ENCODE peak calls at places on chromosomes 1 and 21, in ten cellular contexts. One of them, this sample, is unnamed.

GRCh38 chr1:221101792-221102191 is 222.5 kb downstream of the HLX start:
- DNase-seq in T-helper 1 cell: no peak
- DNase-seq in left ventricle myocardium inferior: no peak
- DNase-seq in HFFc6: peak
- DNase-seq in ELF-1: no peak
- DNase-seq in SW480: no peak
- DNase-seq in right cardiac atrium: no peak
- DNase-seq in cerebellar cortex: no peak
- DNase-seq in stimulated activated CD8-positive, alpha-beta memory T cell treated with anti-CD3 and anti-CD28 coated beads, Interleukin-15, amount 100 ng/mL, for 24 hours: no peak
- DNase-seq in activated CD8-positive, alpha-beta memory T cell treated with anti-CD3 and anti-CD28 coated beads, Interleukin-2, amount 50 U/mL, for 4 hours: no peak
- DNase-seq in this sample: no peak

GRCh38 chr1:166840309-166841302 is 1.3 kb downstream of the POGK start:
- DNase-seq in T-helper 1 cell: no peak
- DNase-seq in left ventricle myocardium inferior: no peak
- DNase-seq in HFFc6: no peak
- DNase-seq in ELF-1: peak
- DNase-seq in SW480: no peak
- DNase-seq in right cardiac atrium: no peak
- DNase-seq in cerebellar cortex: peak
- DNase-seq in stimulated activated CD8-positive, alpha-beta memory T cell treated with anti-CD3 and anti-CD28 coated beads, Interleukin-15, amount 100 ng/mL, for 24 hours: no peak
- DNase-seq in activated CD8-positive, alpha-beta memory T cell treated with anti-CD3 and anti-CD28 coated beads, Interleukin-2, amount 50 U/mL, for 4 hours: no peak
- DNase-seq in this sample: peak

GRCh38 chr1:83011270-83011669 is 987.7 kb downstream of the TTLL7 start:
- DNase-seq in T-helper 1 cell: no peak
- DNase-seq in left ventricle myocardium inferior: no peak
- DNase-seq in HFFc6: no peak
- DNase-seq in ELF-1: no peak
- DNase-seq in SW480: no peak
- DNase-seq in right cardiac atrium: no peak
- DNase-seq in cerebellar cortex: no peak
- DNase-seq in stimulated activated CD8-positive, alpha-beta memory T cell treated with anti-CD3 and anti-CD28 coated beads, Interleukin-15, amount 100 ng/mL, for 24 hours: no peak
- DNase-seq in activated CD8-positive, alpha-beta memory T cell treated with anti-CD3 and anti-CD28 coated beads, Interleukin-2, amount 50 U/mL, for 4 hours: no peak
- DNase-seq in this sample: no peak

GRCh38 chr21:44987886-44988606 is 48.2 kb downstream of the SLX9 start:
- DNase-seq in T-helper 1 cell: no peak
- DNase-seq in left ventricle myocardium inferior: peak
- DNase-seq in HFFc6: no peak
- DNase-seq in ELF-1: no peak
- DNase-seq in SW480: no peak
- DNase-seq in right cardiac atrium: peak
- DNase-seq in cerebellar cortex: no peak
- DNase-seq in stimulated activated CD8-positive, alpha-beta memory T cell treated with anti-CD3 and anti-CD28 coated beads, Interleukin-15, amount 100 ng/mL, for 24 hours: no peak
- DNase-seq in activated CD8-positive, alpha-beta memory T cell treated with anti-CD3 and anti-CD28 coated beads, Interleukin-2, amount 50 U/mL, for 4 hours: peak
- DNase-seq in this sample: no peak

GRCh38 chr21:45546636-45547203 is 4.5 kb upstream of the SLC19A1 start:
- DNase-seq in T-helper 1 cell: no peak
- DNase-seq in left ventricle myocardium inferior: no peak
- DNase-seq in HFFc6: no peak
- DNase-seq in ELF-1: no peak
- DNase-seq in SW480: no peak
- DNase-seq in right cardiac atrium: no peak
- DNase-seq in cerebellar cortex: no peak
- DNase-seq in stimulated activated CD8-positive, alpha-beta memory T cell treated with anti-CD3 and anti-CD28 coated beads, Interleukin-15, amount 100 ng/mL, for 24 hours: no peak
- DNase-seq in activated CD8-positive, alpha-beta memory T cell treated with anti-CD3 and anti-CD28 coated beads, Interleukin-2, amount 50 U/mL, for 4 hours: no peak
- DNase-seq in this sample: no peak

GRCh38 chr1:35835398-35835797 is 27.6 kb downstream of the AGO4 start:
- DNase-seq in T-helper 1 cell: no peak
- DNase-seq in left ventricle myocardium inferior: no peak
- DNase-seq in HFFc6: no peak
- DNase-seq in ELF-1: peak
- DNase-seq in SW480: no peak
- DNase-seq in right cardiac atrium: no peak
- DNase-seq in cerebellar cortex: no peak
- DNase-seq in stimulated activated CD8-positive, alpha-beta memory T cell treated with anti-CD3 and anti-CD28 coated beads, Interleukin-15, amount 100 ng/mL, for 24 hours: no peak
- DNase-seq in activated CD8-positive, alpha-beta memory T cell treated with anti-CD3 and anti-CD28 coated beads, Interleukin-2, amount 50 U/mL, for 4 hours: no peak
- DNase-seq in this sample: no peak

GRCh38 chr1:184686540-184686939 is 68.1 kb downstream of the EDEM3 start:
- DNase-seq in T-helper 1 cell: no peak
- DNase-seq in left ventricle myocardium inferior: no peak
- DNase-seq in HFFc6: no peak
- DNase-seq in ELF-1: no peak
- DNase-seq in SW480: no peak
- DNase-seq in right cardiac atrium: peak
- DNase-seq in cerebellar cortex: no peak
- DNase-seq in stimulated activated CD8-positive, alpha-beta memory T cell treated with anti-CD3 and anti-CD28 coated beads, Interleukin-15, amount 100 ng/mL, for 24 hours: no peak
- DNase-seq in activated CD8-positive, alpha-beta memory T cell treated with anti-CD3 and anti-CD28 coated beads, Interleukin-2, amount 50 U/mL, for 4 hours: no peak
- DNase-seq in this sample: no peak

GRCh38 chr1:20666804-20667203 is 5.6 kb upstream of the DDOST start:
- DNase-seq in T-helper 1 cell: no peak
- DNase-seq in left ventricle myocardium inferior: no peak
- DNase-seq in HFFc6: no peak
- DNase-seq in ELF-1: no peak
- DNase-seq in SW480: peak
- DNase-seq in right cardiac atrium: no peak
- DNase-seq in cerebellar cortex: no peak
- DNase-seq in stimulated activated CD8-positive, alpha-beta memory T cell treated with anti-CD3 and anti-CD28 coated beads, Interleukin-15, amount 100 ng/mL, for 24 hours: no peak
- DNase-seq in activated CD8-positive, alpha-beta memory T cell treated with anti-CD3 and anti-CD28 coated beads, Interleukin-2, amount 50 U/mL, for 4 hours: no peak
- DNase-seq in this sample: no peak

GRCh38 chr1:8863138-8863537 is 15.3 kb downstream of the ENO1 start:
- DNase-seq in T-helper 1 cell: no peak
- DNase-seq in left ventricle myocardium inferior: no peak
- DNase-seq in HFFc6: no peak
- DNase-seq in ELF-1: no peak
- DNase-seq in SW480: no peak
- DNase-seq in right cardiac atrium: no peak
- DNase-seq in cerebellar cortex: no peak
- DNase-seq in stimulated activated CD8-positive, alpha-beta memory T cell treated with anti-CD3 and anti-CD28 coated beads, Interleukin-15, amount 100 ng/mL, for 24 hours: no peak
- DNase-seq in activated CD8-positive, alpha-beta memory T cell treated with anti-CD3 and anti-CD28 coated beads, Interleukin-2, amount 50 U/mL, for 4 hours: no peak
- DNase-seq in this sample: no peak

GRCh38 chr1:45134468-45134873 is 71.9 kb downstream of the ZSWIM5 start:
- DNase-seq in T-helper 1 cell: no peak
- DNase-seq in left ventricle myocardium inferior: no peak
- DNase-seq in HFFc6: no peak
- DNase-seq in ELF-1: no peak
- DNase-seq in SW480: peak
- DNase-seq in right cardiac atrium: no peak
- DNase-seq in cerebellar cortex: no peak
- DNase-seq in stimulated activated CD8-positive, alpha-beta memory T cell treated with anti-CD3 and anti-CD28 coated beads, Interleukin-15, amount 100 ng/mL, for 24 hours: no peak
- DNase-seq in activated CD8-positive, alpha-beta memory T cell treated with anti-CD3 and anti-CD28 coated beads, Interleukin-2, amount 50 U/mL, for 4 hours: no peak
- DNase-seq in this sample: no peak

GRCh38 chr21:36126166-36126565 is 8.7 kb upstream of the CBR3 start:
- DNase-seq in T-helper 1 cell: no peak
- DNase-seq in left ventricle myocardium inferior: no peak
- DNase-seq in HFFc6: no peak
- DNase-seq in ELF-1: no peak
- DNase-seq in SW480: no peak
- DNase-seq in right cardiac atrium: no peak
- DNase-seq in cerebellar cortex: no peak
- DNase-seq in stimulated activated CD8-positive, alpha-beta memory T cell treated with anti-CD3 and anti-CD28 coated beads, Interleukin-15, amount 100 ng/mL, for 24 hours: no peak
- DNase-seq in activated CD8-positive, alpha-beta memory T cell treated with anti-CD3 and anti-CD28 coated beads, Interleukin-2, amount 50 U/mL, for 4 hours: no peak
- DNase-seq in this sample: no peak

GRCh38 chr1:228798047-228798446 is 62.8 kb downstream of the RHOU start:
- DNase-seq in T-helper 1 cell: no peak
- DNase-seq in left ventricle myocardium inferior: no peak
- DNase-seq in HFFc6: no peak
- DNase-seq in ELF-1: no peak
- DNase-seq in SW480: no peak
- DNase-seq in right cardiac atrium: no peak
- DNase-seq in cerebellar cortex: no peak
- DNase-seq in stimulated activated CD8-positive, alpha-beta memory T cell treated with anti-CD3 and anti-CD28 coated beads, Interleukin-15, amount 100 ng/mL, for 24 hours: no peak
- DNase-seq in activated CD8-positive, alpha-beta memory T cell treated with anti-CD3 and anti-CD28 coated beads, Interleukin-2, amount 50 U/mL, for 4 hours: no peak
- DNase-seq in this sample: no peak

GRCh38 chr1:152745289-152745704 is 12.5 kb upstream of the KPRP start:
- DNase-seq in T-helper 1 cell: no peak
- DNase-seq in left ventricle myocardium inferior: no peak
- DNase-seq in HFFc6: peak
- DNase-seq in ELF-1: no peak
- DNase-seq in SW480: no peak
- DNase-seq in right cardiac atrium: no peak
- DNase-seq in cerebellar cortex: no peak
- DNase-seq in stimulated activated CD8-positive, alpha-beta memory T cell treated with anti-CD3 and anti-CD28 coated beads, Interleukin-15, amount 100 ng/mL, for 24 hours: no peak
- DNase-seq in activated CD8-positive, alpha-beta memory T cell treated with anti-CD3 and anti-CD28 coated beads, Interleukin-2, amount 50 U/mL, for 4 hours: no peak
- DNase-seq in this sample: no peak

GRCh38 chr1:169692766-169693460 is 18.5 kb downstream of the SELL start:
- DNase-seq in T-helper 1 cell: peak
- DNase-seq in left ventricle myocardium inferior: no peak
- DNase-seq in HFFc6: no peak
- DNase-seq in ELF-1: no peak
- DNase-seq in SW480: no peak
- DNase-seq in right cardiac atrium: no peak
- DNase-seq in cerebellar cortex: no peak
- DNase-seq in stimulated activated CD8-positive, alpha-beta memory T cell treated with anti-CD3 and anti-CD28 coated beads, Interleukin-15, amount 100 ng/mL, for 24 hours: no peak
- DNase-seq in activated CD8-positive, alpha-beta memory T cell treated with anti-CD3 and anti-CD28 coated beads, Interleukin-2, amount 50 U/mL, for 4 hours: no peak
- DNase-seq in this sample: no peak

GRCh38 chr1:188941986-188942385 is 1535.7 kb downstream of the BRINP3 start:
- DNase-seq in T-helper 1 cell: no peak
- DNase-seq in left ventricle myocardium inferior: no peak
- DNase-seq in HFFc6: no peak
- DNase-seq in ELF-1: no peak
- DNase-seq in SW480: no peak
- DNase-seq in right cardiac atrium: no peak
- DNase-seq in cerebellar cortex: no peak
- DNase-seq in stimulated activated CD8-positive, alpha-beta memory T cell treated with anti-CD3 and anti-CD28 coated beads, Interleukin-15, amount 100 ng/mL, for 24 hours: no peak
- DNase-seq in activated CD8-positive, alpha-beta memory T cell treated with anti-CD3 and anti-CD28 coated beads, Interleukin-2, amount 50 U/mL, for 4 hours: no peak
- DNase-seq in this sample: no peak

GRCh38 chr1:87273291-87273690 is 55.4 kb upstream of the LMO4 start:
- DNase-seq in T-helper 1 cell: no peak
- DNase-seq in left ventricle myocardium inferior: no peak
- DNase-seq in HFFc6: no peak
- DNase-seq in ELF-1: peak
- DNase-seq in SW480: no peak
- DNase-seq in right cardiac atrium: no peak
- DNase-seq in cerebellar cortex: no peak
- DNase-seq in stimulated activated CD8-positive, alpha-beta memory T cell treated with anti-CD3 and anti-CD28 coated beads, Interleukin-15, amount 100 ng/mL, for 24 hours: no peak
- DNase-seq in activated CD8-positive, alpha-beta memory T cell treated with anti-CD3 and anti-CD28 coated beads, Interleukin-2, amount 50 U/mL, for 4 hours: no peak
- DNase-seq in this sample: no peak

GRCh38 chr1:40944326-40944725 is 35.2 kb upstream of the CTPS1 start:
- DNase-seq in T-helper 1 cell: no peak
- DNase-seq in left ventricle myocardium inferior: no peak
- DNase-seq in HFFc6: peak
- DNase-seq in ELF-1: no peak
- DNase-seq in SW480: no peak
- DNase-seq in right cardiac atrium: peak
- DNase-seq in cerebellar cortex: no peak
- DNase-seq in stimulated activated CD8-positive, alpha-beta memory T cell treated with anti-CD3 and anti-CD28 coated beads, Interleukin-15, amount 100 ng/mL, for 24 hours: no peak
- DNase-seq in activated CD8-positive, alpha-beta memory T cell treated with anti-CD3 and anti-CD28 coated beads, Interleukin-2, amount 50 U/mL, for 4 hours: no peak
- DNase-seq in this sample: no peak

GRCh38 chr1:109765896-109766615 is 2.3 kb upstream of the EPS8L3 start:
- DNase-seq in T-helper 1 cell: no peak
- DNase-seq in left ventricle myocardium inferior: peak
- DNase-seq in HFFc6: no peak
- DNase-seq in ELF-1: no peak
- DNase-seq in SW480: no peak
- DNase-seq in right cardiac atrium: peak
- DNase-seq in cerebellar cortex: no peak
- DNase-seq in stimulated activated CD8-positive, alpha-beta memory T cell treated with anti-CD3 and anti-CD28 coated beads, Interleukin-15, amount 100 ng/mL, for 24 hours: no peak
- DNase-seq in activated CD8-positive, alpha-beta memory T cell treated with anti-CD3 and anti-CD28 coated beads, Interleukin-2, amount 50 U/mL, for 4 hours: peak
- DNase-seq in this sample: no peak

GRCh38 chr1:25083481-25084345 is 148.6 kb downstream of the SYF2 start:
- DNase-seq in T-helper 1 cell: no peak
- DNase-seq in left ventricle myocardium inferior: no peak
- DNase-seq in HFFc6: no peak
- DNase-seq in ELF-1: no peak
- DNase-seq in SW480: peak
- DNase-seq in right cardiac atrium: no peak
- DNase-seq in cerebellar cortex: no peak
- DNase-seq in stimulated activated CD8-positive, alpha-beta memory T cell treated with anti-CD3 and anti-CD28 coated beads, Interleukin-15, amount 100 ng/mL, for 24 hours: no peak
- DNase-seq in activated CD8-positive, alpha-beta memory T cell treated with anti-CD3 and anti-CD28 coated beads, Interleukin-2, amount 50 U/mL, for 4 hours: no peak
- DNase-seq in this sample: no peak

GRCh38 chr1:12047120-12047876 is 15.8 kb upstream of the TNFRSF8 start:
- DNase-seq in T-helper 1 cell: no peak
- DNase-seq in left ventricle myocardium inferior: no peak
- DNase-seq in HFFc6: no peak
- DNase-seq in ELF-1: no peak
- DNase-seq in SW480: no peak
- DNase-seq in right cardiac atrium: no peak
- DNase-seq in cerebellar cortex: no peak
- DNase-seq in stimulated activated CD8-positive, alpha-beta memory T cell treated with anti-CD3 and anti-CD28 coated beads, Interleukin-15, amount 100 ng/mL, for 24 hours: peak
- DNase-seq in activated CD8-positive, alpha-beta memory T cell treated with anti-CD3 and anti-CD28 coated beads, Interleukin-2, amount 50 U/mL, for 4 hours: peak
- DNase-seq in this sample: no peak

GRCh38 chr1:202656057-202656456 is 54.2 kb downstream of the SYT2 start:
- DNase-seq in T-helper 1 cell: no peak
- DNase-seq in left ventricle myocardium inferior: no peak
- DNase-seq in HFFc6: no peak
- DNase-seq in ELF-1: peak
- DNase-seq in SW480: no peak
- DNase-seq in right cardiac atrium: no peak
- DNase-seq in cerebellar cortex: peak
- DNase-seq in stimulated activated CD8-positive, alpha-beta memory T cell treated with anti-CD3 and anti-CD28 coated beads, Interleukin-15, amount 100 ng/mL, for 24 hours: no peak
- DNase-seq in activated CD8-positive, alpha-beta memory T cell treated with anti-CD3 and anti-CD28 coated beads, Interleukin-2, amount 50 U/mL, for 4 hours: no peak
- DNase-seq in this sample: no peak

GRCh38 chr1:222606757-222607156 is 11.1 kb upstream of the MIA3 start:
- DNase-seq in T-helper 1 cell: no peak
- DNase-seq in left ventricle myocardium inferior: no peak
- DNase-seq in HFFc6: no peak
- DNase-seq in ELF-1: no peak
- DNase-seq in SW480: no peak
- DNase-seq in right cardiac atrium: no peak
- DNase-seq in cerebellar cortex: no peak
- DNase-seq in stimulated activated CD8-positive, alpha-beta memory T cell treated with anti-CD3 and anti-CD28 coated beads, Interleukin-15, amount 100 ng/mL, for 24 hours: no peak
- DNase-seq in activated CD8-positive, alpha-beta memory T cell treated with anti-CD3 and anti-CD28 coated beads, Interleukin-2, amount 50 U/mL, for 4 hours: no peak
- DNase-seq in this sample: no peak

GRCh38 chr1:4634156-4634792 is 20.1 kb upstream of the AJAP1 start:
- DNase-seq in T-helper 1 cell: no peak
- DNase-seq in left ventricle myocardium inferior: no peak
- DNase-seq in HFFc6: no peak
- DNase-seq in ELF-1: no peak
- DNase-seq in SW480: no peak
- DNase-seq in right cardiac atrium: no peak
- DNase-seq in cerebellar cortex: no peak
- DNase-seq in stimulated activated CD8-positive, alpha-beta memory T cell treated with anti-CD3 and anti-CD28 coated beads, Interleukin-15, amount 100 ng/mL, for 24 hours: no peak
- DNase-seq in activated CD8-positive, alpha-beta memory T cell treated with anti-CD3 and anti-CD28 coated beads, Interleukin-2, amount 50 U/mL, for 4 hours: no peak
- DNase-seq in this sample: no peak

GRCh38 chr1:217562229-217562878 is 68.5 kb downstream of the GPATCH2 start:
- DNase-seq in T-helper 1 cell: no peak
- DNase-seq in left ventricle myocardium inferior: no peak
- DNase-seq in HFFc6: peak
- DNase-seq in ELF-1: no peak
- DNase-seq in SW480: peak
- DNase-seq in right cardiac atrium: no peak
- DNase-seq in cerebellar cortex: no peak
- DNase-seq in stimulated activated CD8-positive, alpha-beta memory T cell treated with anti-CD3 and anti-CD28 coated beads, Interleukin-15, amount 100 ng/mL, for 24 hours: no peak
- DNase-seq in activated CD8-positive, alpha-beta memory T cell treated with anti-CD3 and anti-CD28 coated beads, Interleukin-2, amount 50 U/mL, for 4 hours: no peak
- DNase-seq in this sample: no peak

GRCh38 chr1:76826072-76826827 is 41.0 kb upstream of the ST6GALNAC5 start:
- DNase-seq in T-helper 1 cell: no peak
- DNase-seq in left ventricle myocardium inferior: no peak
- DNase-seq in HFFc6: peak
- DNase-seq in ELF-1: no peak
- DNase-seq in SW480: no peak
- DNase-seq in right cardiac atrium: no peak
- DNase-seq in cerebellar cortex: no peak
- DNase-seq in stimulated activated CD8-positive, alpha-beta memory T cell treated with anti-CD3 and anti-CD28 coated beads, Interleukin-15, amount 100 ng/mL, for 24 hours: no peak
- DNase-seq in activated CD8-positive, alpha-beta memory T cell treated with anti-CD3 and anti-CD28 coated beads, Interleukin-2, amount 50 U/mL, for 4 hours: no peak
- DNase-seq in this sample: no peak

GRCh38 chr1:17091252-17091651 is 28.0 kb downstream of the PADI2 start:
- DNase-seq in T-helper 1 cell: no peak
- DNase-seq in left ventricle myocardium inferior: no peak
- DNase-seq in HFFc6: no peak
- DNase-seq in ELF-1: no peak
- DNase-seq in SW480: no peak
- DNase-seq in right cardiac atrium: no peak
- DNase-seq in cerebellar cortex: no peak
- DNase-seq in stimulated activated CD8-positive, alpha-beta memory T cell treated with anti-CD3 and anti-CD28 coated beads, Interleukin-15, amount 100 ng/mL, for 24 hours: no peak
- DNase-seq in activated CD8-positive, alpha-beta memory T cell treated with anti-CD3 and anti-CD28 coated beads, Interleukin-2, amount 50 U/mL, for 4 hours: no peak
- DNase-seq in this sample: no peak

GRCh38 chr1:72037745-72038343 is 244.5 kb downstream of the NEGR1 start:
- DNase-seq in T-helper 1 cell: no peak
- DNase-seq in left ventricle myocardium inferior: no peak
- DNase-seq in HFFc6: peak
- DNase-seq in ELF-1: no peak
- DNase-seq in SW480: peak
- DNase-seq in right cardiac atrium: no peak
- DNase-seq in cerebellar cortex: peak
- DNase-seq in stimulated activated CD8-positive, alpha-beta memory T cell treated with anti-CD3 and anti-CD28 coated beads, Interleukin-15, amount 100 ng/mL, for 24 hours: no peak
- DNase-seq in activated CD8-positive, alpha-beta memory T cell treated with anti-CD3 and anti-CD28 coated beads, Interleukin-2, amount 50 U/mL, for 4 hours: no peak
- DNase-seq in this sample: no peak

GRCh38 chr1:85374160-85374559 is 90.8 kb downstream of the DDAH1 start:
- DNase-seq in T-helper 1 cell: no peak
- DNase-seq in left ventricle myocardium inferior: no peak
- DNase-seq in HFFc6: peak
- DNase-seq in ELF-1: no peak
- DNase-seq in SW480: no peak
- DNase-seq in right cardiac atrium: no peak
- DNase-seq in cerebellar cortex: no peak
- DNase-seq in stimulated activated CD8-positive, alpha-beta memory T cell treated with anti-CD3 and anti-CD28 coated beads, Interleukin-15, amount 100 ng/mL, for 24 hours: no peak
- DNase-seq in activated CD8-positive, alpha-beta memory T cell treated with anti-CD3 and anti-CD28 coated beads, Interleukin-2, amount 50 U/mL, for 4 hours: no peak
- DNase-seq in this sample: no peak